ENCODE peak calls at places on chromosomes 13 and 19, in five cellular contexts. One of them, this sample, is unnamed.

GRCh38 chr13:95509521-95510315 is 42.8 kb upstream of the CLDN10 start:
- DNase-seq in thoracic aorta: no peak
- DNase-seq in Karpas-422: no peak
- DNase-seq in A549: no peak
- DNase-seq in CD4-positive, CD25-positive, alpha-beta regulatory T cell: no peak
- DNase-seq in this sample: no peak

GRCh38 chr13:92842145-92842544 is 384.5 kb upstream of the GPC6 start:
- DNase-seq in thoracic aorta: no peak
- DNase-seq in Karpas-422: no peak
- DNase-seq in A549: no peak
- DNase-seq in CD4-positive, CD25-positive, alpha-beta regulatory T cell: no peak
- DNase-seq in this sample: no peak

GRCh38 chr19:18306903-18307681 is 15.8 kb downstream of the LSM4 start:
- DNase-seq in thoracic aorta: no peak
- DNase-seq in Karpas-422: no peak
- DNase-seq in A549: no peak
- DNase-seq in CD4-positive, CD25-positive, alpha-beta regulatory T cell: peak; percentile 68
- DNase-seq in this sample: peak; percentile 29

GRCh38 chr13:60226507-60226906 is 62.8 kb upstream of the DIAPH3 start:
- DNase-seq in thoracic aorta: no peak
- DNase-seq in Karpas-422: peak; percentile 62
- DNase-seq in A549: no peak
- DNase-seq in CD4-positive, CD25-positive, alpha-beta regulatory T cell: no peak
- DNase-seq in this sample: no peak

GRCh38 chr19:49513746-49514118 is 1.3 kb downstream of the FCGRT start:
- DNase-seq in thoracic aorta: no peak
- DNase-seq in Karpas-422: no peak
- DNase-seq in A549: no peak
- DNase-seq in CD4-positive, CD25-positive, alpha-beta regulatory T cell: no peak
- DNase-seq in this sample: no peak

GRCh38 chr13:45798851-45799250 is 52.7 kb downstream of the SIAH3 start:
- DNase-seq in thoracic aorta: no peak
- DNase-seq in Karpas-422: no peak
- DNase-seq in A549: no peak
- DNase-seq in CD4-positive, CD25-positive, alpha-beta regulatory T cell: no peak
- DNase-seq in this sample: no peak

GRCh38 chr13:75153834-75154233 is 328.1 kb downstream of the TBC1D4 start:
- DNase-seq in thoracic aorta: no peak
- DNase-seq in Karpas-422: no peak
- DNase-seq in A549: no peak
- DNase-seq in CD4-positive, CD25-positive, alpha-beta regulatory T cell: no peak
- DNase-seq in this sample: no peak

GRCh38 chr19:52945652-52946321 is 16.9 kb downstream of the ZNF816 start:
- DNase-seq in thoracic aorta: no peak
- DNase-seq in Karpas-422: no peak
- DNase-seq in A549: no peak
- DNase-seq in CD4-positive, CD25-positive, alpha-beta regulatory T cell: no peak
- DNase-seq in this sample: no peak

GRCh38 chr19:8224394-8225145 is 15.4 kb downstream of the CERS4 start:
- DNase-seq in thoracic aorta: no peak
- DNase-seq in Karpas-422: no peak
- DNase-seq in A549: no peak
- DNase-seq in CD4-positive, CD25-positive, alpha-beta regulatory T cell: no peak
- DNase-seq in this sample: no peak

GRCh38 chr13:109385161-109385560 is 401.2 kb downstream of the IRS2 start:
- DNase-seq in thoracic aorta: no peak
- DNase-seq in Karpas-422: no peak
- DNase-seq in A549: no peak
- DNase-seq in CD4-positive, CD25-positive, alpha-beta regulatory T cell: no peak
- DNase-seq in this sample: no peak

GRCh38 chr13:97224544-97225324 is 2.6 kb downstream of the MBNL2 start:
- DNase-seq in thoracic aorta: no peak
- DNase-seq in Karpas-422: no peak
- DNase-seq in A549: no peak
- DNase-seq in CD4-positive, CD25-positive, alpha-beta regulatory T cell: peak; percentile 22
- DNase-seq in this sample: peak; percentile 16

GRCh38 chr13:98450012-98450411 is 126.9 kb downstream of the STK24 start:
- DNase-seq in thoracic aorta: no peak
- DNase-seq in Karpas-422: no peak
- DNase-seq in A549: no peak
- DNase-seq in CD4-positive, CD25-positive, alpha-beta regulatory T cell: no peak
- DNase-seq in this sample: no peak
- H3K27ac ChIP-seq in thoracic aorta: no peak overlapping the region
- H3K27ac ChIP-seq in Karpas-422: no peak overlapping the region
- H3K27ac ChIP-seq in A549: no peak overlapping the region
- H3K27ac ChIP-seq in CD4-positive, CD25-positive, alpha-beta regulatory T cell: no peak overlapping the region
- H3K27ac ChIP-seq in this sample: no peak overlapping the region

GRCh38 chr19:46788968-46789338 is 559 bp upstream of the SLC1A5 start:
- DNase-seq in thoracic aorta: no peak
- DNase-seq in Karpas-422: no peak
- DNase-seq in A549: no peak
- DNase-seq in CD4-positive, CD25-positive, alpha-beta regulatory T cell: no peak
- DNase-seq in this sample: no peak

GRCh38 chr19:46789371-46789770 is 977 bp upstream of the SLC1A5 start:
- DNase-seq in thoracic aorta: no peak
- DNase-seq in Karpas-422: peak; percentile 36
- DNase-seq in A549: no peak
- DNase-seq in CD4-positive, CD25-positive, alpha-beta regulatory T cell: no peak
- DNase-seq in this sample: no peak

GRCh38 chr19:46787040-46787330 is 1.4 kb downstream of the SLC1A5 start:
- DNase-seq in thoracic aorta: no peak
- DNase-seq in Karpas-422: no peak
- DNase-seq in A549: no peak
- DNase-seq in CD4-positive, CD25-positive, alpha-beta regulatory T cell: no peak
- DNase-seq in this sample: no peak

GRCh38 chr19:46787331-46788100 is 878 bp downstream of the SLC1A5 start:
- DNase-seq in thoracic aorta: no peak
- DNase-seq in Karpas-422: peak; percentile 66
- DNase-seq in A549: peak; percentile 86
- DNase-seq in CD4-positive, CD25-positive, alpha-beta regulatory T cell: peak; percentile 56
- DNase-seq in this sample: peak; percentile 21

GRCh38 chr19:46788101-46788967 is at the start of gene SLC1A5:
- DNase-seq in thoracic aorta: peak; percentile 89
- DNase-seq in Karpas-422: peak; percentile 99
- DNase-seq in A549: peak; percentile 99
- DNase-seq in CD4-positive, CD25-positive, alpha-beta regulatory T cell: peak; percentile 97
- DNase-seq in this sample: peak; percentile 95
- H3K27ac ChIP-seq in thoracic aorta: peak within 1 kb of the TSS; percentile 86
- H3K27ac ChIP-seq in Karpas-422: peak within 1 kb of the TSS; percentile 88
- H3K27ac ChIP-seq in A549: peak within 1 kb of the TSS; percentile 96
- H3K27ac ChIP-seq in CD4-positive, CD25-positive, alpha-beta regulatory T cell: peak within 1 kb of the TSS; percentile 86
- H3K27ac ChIP-seq in this sample: peak within 1 kb of the TSS; percentile 73

GRCh38 chr19:1066251-1066747 is 668 bp upstream of the ARHGAP45 start:
- DNase-seq in thoracic aorta: no peak
- DNase-seq in Karpas-422: no peak
- DNase-seq in A549: no peak
- DNase-seq in CD4-positive, CD25-positive, alpha-beta regulatory T cell: no peak
- DNase-seq in this sample: no peak
- H3K27ac ChIP-seq in thoracic aorta: no peak overlapping the region
- H3K27ac ChIP-seq in Karpas-422: peak overlapping the region; percentile 75
- H3K27ac ChIP-seq in A549: peak overlapping the region; percentile 48
- H3K27ac ChIP-seq in CD4-positive, CD25-positive, alpha-beta regulatory T cell: peak overlapping the region; percentile 96
- H3K27ac ChIP-seq in this sample: peak overlapping the region; percentile 98

DNA sequence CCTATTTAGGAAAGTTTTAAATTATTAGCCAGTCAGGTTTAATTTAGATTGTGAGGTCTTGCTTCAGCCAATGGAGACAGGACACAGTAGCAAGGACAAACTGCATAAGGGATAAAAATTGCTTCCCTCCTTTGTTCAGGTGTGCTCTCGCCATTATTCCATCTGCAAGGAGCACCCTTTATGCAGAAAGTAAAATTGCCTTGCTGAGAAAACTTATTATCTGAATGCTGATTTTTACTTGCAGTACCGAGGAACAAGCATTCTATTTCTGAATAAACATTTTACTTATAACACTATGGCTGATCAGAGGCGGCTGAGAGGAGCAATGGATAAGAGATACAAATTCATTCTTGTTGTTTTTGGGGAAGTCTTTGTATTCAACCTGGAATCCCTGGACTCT is 8.0 kb downstream of the CYP4F22 start:
- DNase-seq in thoracic aorta: no peak
- DNase-seq in Karpas-422: no peak
- DNase-seq in A549: no peak
- DNase-seq in CD4-positive, CD25-positive, alpha-beta regulatory T cell: no peak
- DNase-seq in this sample: no peak
- H3K27ac ChIP-seq in thoracic aorta: no peak overlapping the region
- H3K27ac ChIP-seq in Karpas-422: no peak overlapping the region
- H3K27ac ChIP-seq in A549: no peak overlapping the region
- H3K27ac ChIP-seq in CD4-positive, CD25-positive, alpha-beta regulatory T cell: no peak overlapping the region
- H3K27ac ChIP-seq in this sample: no peak overlapping the region

GRCh38 chr13:113758651-113759524 is at the start of gene TMEM255B:
- DNase-seq in thoracic aorta: peak; percentile 49
- DNase-seq in Karpas-422: peak; percentile 91
- DNase-seq in A549: peak; percentile 88
- DNase-seq in CD4-positive, CD25-positive, alpha-beta regulatory T cell: peak; percentile 53
- DNase-seq in this sample: peak; percentile 44
- H3K27ac ChIP-seq in thoracic aorta: peak within 1 kb of the TSS; percentile 50
- H3K27ac ChIP-seq in Karpas-422: peak within 1 kb of the TSS; percentile 83
- H3K27ac ChIP-seq in A549: peak within 1 kb of the TSS; percentile 69
- H3K27ac ChIP-seq in CD4-positive, CD25-positive, alpha-beta regulatory T cell: no peak within 1 kb of the TSS
- H3K27ac ChIP-seq in this sample: no peak within 1 kb of the TSS

DNA sequence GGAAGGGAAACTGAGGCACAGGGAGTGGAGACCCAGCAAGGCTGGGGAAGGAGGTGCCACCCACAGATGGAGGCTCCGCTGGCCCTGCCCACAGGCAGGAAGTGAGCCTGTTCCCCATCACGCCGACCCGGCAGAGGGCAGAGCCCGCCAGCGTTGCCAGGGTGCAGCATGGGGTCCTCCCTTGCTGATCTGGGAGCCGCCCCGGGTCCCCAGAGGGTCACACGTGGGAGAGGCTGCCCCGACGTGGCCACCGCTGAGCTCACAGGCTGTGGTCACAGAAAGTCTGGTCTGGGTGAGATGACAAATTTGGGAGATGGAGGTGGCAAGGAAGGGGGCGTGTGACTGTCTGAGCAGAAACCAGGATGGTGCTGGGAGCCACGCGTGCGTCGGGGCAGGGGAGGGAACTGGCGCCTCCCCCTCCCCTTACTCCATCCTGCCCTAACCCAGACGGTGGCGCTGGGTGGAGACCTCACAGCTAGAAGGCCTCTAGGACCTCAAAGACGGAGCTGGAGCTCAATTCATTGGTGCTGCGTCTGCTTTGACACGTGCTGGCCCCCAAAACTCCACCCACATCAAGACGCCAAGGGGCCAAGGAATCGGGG is 7.7 kb downstream of the MEX3D start:
- DNase-seq in thoracic aorta: no peak
- DNase-seq in Karpas-422: no peak
- DNase-seq in A549: no peak
- DNase-seq in CD4-positive, CD25-positive, alpha-beta regulatory T cell: no peak
- DNase-seq in this sample: no peak
- H3K27ac ChIP-seq in thoracic aorta: no peak overlapping the region
- H3K27ac ChIP-seq in Karpas-422: no peak overlapping the region
- H3K27ac ChIP-seq in A549: no peak overlapping the region
- H3K27ac ChIP-seq in CD4-positive, CD25-positive, alpha-beta regulatory T cell: no peak overlapping the region
- H3K27ac ChIP-seq in this sample: no peak overlapping the region

GRCh38 chr19:13756210-13756609 is 8.1 kb upstream of the MRI1 start:
- DNase-seq in thoracic aorta: no peak
- DNase-seq in Karpas-422: no peak
- DNase-seq in A549: no peak
- DNase-seq in CD4-positive, CD25-positive, alpha-beta regulatory T cell: no peak
- DNase-seq in this sample: no peak

GRCh38 chr19:13747098-13747453 is 17.2 kb upstream of the MRI1 start:
- DNase-seq in thoracic aorta: no peak
- DNase-seq in Karpas-422: no peak
- DNase-seq in A549: no peak
- DNase-seq in CD4-positive, CD25-positive, alpha-beta regulatory T cell: no peak
- DNase-seq in this sample: no peak

GRCh38 chr19:13748169-13748884 is 16.0 kb upstream of the MRI1 start:
- DNase-seq in thoracic aorta: no peak
- DNase-seq in Karpas-422: peak; percentile 58
- DNase-seq in A549: peak; percentile 18
- DNase-seq in CD4-positive, CD25-positive, alpha-beta regulatory T cell: peak; percentile 54
- DNase-seq in this sample: no peak

GRCh38 chr19:13751436-13751835 is 12.9 kb upstream of the MRI1 start:
- DNase-seq in thoracic aorta: no peak
- DNase-seq in Karpas-422: no peak
- DNase-seq in A549: no peak
- DNase-seq in CD4-positive, CD25-positive, alpha-beta regulatory T cell: no peak
- DNase-seq in this sample: no peak
- H3K27ac ChIP-seq in thoracic aorta: no peak overlapping the region
- H3K27ac ChIP-seq in Karpas-422: no peak overlapping the region
- H3K27ac ChIP-seq in A549: no peak overlapping the region
- H3K27ac ChIP-seq in CD4-positive, CD25-positive, alpha-beta regulatory T cell: no peak overlapping the region
- H3K27ac ChIP-seq in this sample: no peak overlapping the region

GRCh38 chr19:10037367-10037766 is 24.1 kb downstream of the RDH8 start:
- DNase-seq in thoracic aorta: no peak
- DNase-seq in Karpas-422: no peak
- DNase-seq in A549: no peak
- DNase-seq in CD4-positive, CD25-positive, alpha-beta regulatory T cell: no peak
- DNase-seq in this sample: no peak
- H3K27ac ChIP-seq in thoracic aorta: no peak overlapping the region
- H3K27ac ChIP-seq in Karpas-422: no peak overlapping the region
- H3K27ac ChIP-seq in A549: peak overlapping the region; percentile 82
- H3K27ac ChIP-seq in CD4-positive, CD25-positive, alpha-beta regulatory T cell: no peak overlapping the region
- H3K27ac ChIP-seq in this sample: no peak overlapping the region

GRCh38 chr19:14150770-14151661 is 14.6 kb upstream of the ASF1B start:
- DNase-seq in thoracic aorta: no peak
- DNase-seq in Karpas-422: no peak
- DNase-seq in A549: no peak
- DNase-seq in CD4-positive, CD25-positive, alpha-beta regulatory T cell: no peak
- DNase-seq in this sample: no peak
- H3K27ac ChIP-seq in thoracic aorta: no peak overlapping the region
- H3K27ac ChIP-seq in Karpas-422: no peak overlapping the region
- H3K27ac ChIP-seq in A549: no peak overlapping the region
- H3K27ac ChIP-seq in CD4-positive, CD25-positive, alpha-beta regulatory T cell: peak overlapping the region; percentile 90
- H3K27ac ChIP-seq in this sample: peak overlapping the region; percentile 89

GRCh38 chr19:6988257-6988656 is 33.0 kb downstream of the MBD3L2B start:
- DNase-seq in thoracic aorta: no peak
- DNase-seq in Karpas-422: no peak
- DNase-seq in A549: no peak
- DNase-seq in CD4-positive, CD25-positive, alpha-beta regulatory T cell: no peak
- DNase-seq in this sample: no peak

GRCh38 chr19:6983448-6983847 is 37.8 kb downstream of the MBD3L2B start:
- DNase-seq in thoracic aorta: no peak
- DNase-seq in Karpas-422: no peak
- DNase-seq in A549: no peak
- DNase-seq in CD4-positive, CD25-positive, alpha-beta regulatory T cell: no peak
- DNase-seq in this sample: no peak

DNA sequence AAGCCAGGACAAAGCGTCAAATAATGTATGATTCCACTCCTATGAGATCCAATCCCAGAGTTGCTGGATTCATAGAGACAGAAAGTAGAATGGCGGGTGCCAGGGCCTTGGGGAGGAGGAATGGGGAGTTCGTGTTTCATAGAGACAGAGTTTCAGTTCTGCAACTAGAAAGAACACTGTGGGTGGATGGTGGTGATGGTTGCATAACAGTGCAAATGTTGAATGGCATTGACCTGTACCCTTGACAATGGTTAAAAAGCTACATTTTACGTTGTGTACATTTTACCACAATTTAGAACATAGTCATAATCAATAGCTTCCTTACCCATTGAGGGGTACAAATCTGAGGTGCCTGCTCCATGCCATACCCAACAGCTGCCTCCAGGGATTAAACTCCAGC is 33.4 kb downstream of the MBD3L2B start:
- DNase-seq in thoracic aorta: no peak
- DNase-seq in Karpas-422: no peak
- DNase-seq in A549: no peak
- DNase-seq in CD4-positive, CD25-positive, alpha-beta regulatory T cell: no peak
- DNase-seq in this sample: no peak
- H3K27ac ChIP-seq in thoracic aorta: no peak overlapping the region
- H3K27ac ChIP-seq in Karpas-422: no peak overlapping the region
- H3K27ac ChIP-seq in A549: no peak overlapping the region
- H3K27ac ChIP-seq in CD4-positive, CD25-positive, alpha-beta regulatory T cell: no peak overlapping the region
- H3K27ac ChIP-seq in this sample: no peak overlapping the region

This sample was measured in effector memory CD4-positive, alpha-beta T cell.